ENCODE peak calls at places on chromosomes 6 and 20, in eight cellular contexts. J, U, O, Q, N, V, G and S are unnamed samples.

GRCh38 chr6:21325201-21325856 is 268.2 kb upstream of the SOX4 start:
- DNase-seq in Q (no peak), O (no peak), N (no peak), U (no peak), J (no peak), G (no peak), V (peak; percentile 59), S (no peak)

GRCh38 chr20:21125072-21125848 is 622 bp upstream of the KIZ start:
- DNase-seq in U (no peak), V (peak; percentile 62), Q (no peak), J (peak; percentile 47), O (peak; percentile 88), N (peak; percentile 67), G (no peak), S (no peak)

GRCh38 chr20:44154521-44155001 is 32.4 kb downstream of the JPH2 start:
- DNase-seq in Q (no peak), J (no peak), N (no peak), V (no peak), G (no peak), U (no peak), O (no peak), S (peak; percentile 40)

GRCh38 chr6:158415666-158416065 is 103.4 kb downstream of the TULP4 start:
- DNase-seq in Q (no peak), J (no peak), O (no peak), V (no peak), G (no peak), U (no peak), N (no peak), S (no peak)

GRCh38 chr6:81950877-81951276 is 198.4 kb upstream of the TENT5A start:
- DNase-seq in V (peak; percentile 78), G (no peak), J (no peak), O (no peak), U (no peak), N (no peak), Q (no peak), S (no peak)

GRCh38 chr6:26553264-26553738 is 15.1 kb downstream of the HMGN4 start:
- DNase-seq in V (peak; percentile 82), U (no peak), N (peak; percentile 67), G (no peak), Q (peak; percentile 50), O (peak; percentile 78), J (peak; percentile 65), S (no peak)

GRCh38 chr20:22339091-22339881 is 245.1 kb downstream of the FOXA2 start:
- DNase-seq in J (no peak), N (no peak), V (peak; percentile 95), G (no peak), O (peak; percentile 84), U (peak; percentile 17), Q (no peak), S (no peak)

GRCh38 chr6:157273756-157274088 is 49.6 kb downstream of the TMEM242 start:
- DNase-seq in N (peak; percentile 55), J (peak; percentile 35), O (peak; percentile 41), Q (no peak), U (no peak), G (peak; percentile 10), V (no peak), S (no peak)

GRCh38 chr6:12203001-12203400 is 87.2 kb upstream of the EDN1 start:
- DNase-seq in J (no peak), O (peak; percentile 87), N (no peak), U (peak; percentile 15), Q (no peak), V (no peak), G (no peak), S (no peak)

GRCh38 chr20:56422131-56422823 is 10.2 kb downstream of the CASS4 start:
- DNase-seq in U (no peak), J (no peak), O (peak; percentile 81), G (no peak), V (peak; percentile 92), Q (no peak), N (no peak), S (no peak)

GRCh38 chr20:5786930-5787826 is 37.0 kb downstream of the SHLD1 start:
- DNase-seq in U (no peak), O (no peak), J (peak; percentile 40), V (peak; percentile 23), Q (no peak), G (no peak), N (no peak), S (no peak)

GRCh38 chr20:19903168-19903676 is 113.9 kb upstream of the NAA20 start:
- DNase-seq in G (no peak), V (no peak), O (peak; percentile 86), J (peak; percentile 26), Q (no peak), N (no peak), U (no peak), S (no peak)

GRCh38 chr20:23167436-23167835 is 81.3 kb upstream of the CD93 start:
- DNase-seq in U (no peak), G (no peak), J (no peak), N (no peak), O (no peak), V (peak; percentile 29), Q (no peak), S (no peak)

GRCh38 chr6:21931641-21932335 is 338.2 kb downstream of the SOX4 start:
- DNase-seq in J (no peak), O (no peak), U (no peak), G (no peak), V (no peak), N (no peak), Q (no peak), S (no peak)

GRCh38 chr6:158142789-158143188 is 25.3 kb downstream of the SERAC1 start:
- DNase-seq in N (no peak), Q (no peak), O (peak; percentile 70), J (no peak), G (no peak), V (peak; percentile 96), U (no peak), S (no peak)

GRCh38 chr6:22141271-22141745 is 155.5 kb downstream of the PRL start:
- DNase-seq in Q (no peak), U (no peak), J (no peak), G (no peak), N (no peak), V (peak; percentile 90), O (peak; percentile 74), S (no peak)

GRCh38 chr6:2563635-2564034 is 187.1 kb downstream of the MYLK4 start:
- DNase-seq in N (no peak), U (no peak), J (no peak), O (peak; percentile 34), G (no peak), Q (no peak), V (peak; percentile 64), S (no peak)

GRCh38 chr6:89023591-89024441 is 56.7 kb upstream of the PNRC1 start:
- DNase-seq in G (no peak), N (no peak), J (peak; percentile 72), O (no peak), Q (no peak), U (no peak), V (no peak), S (no peak)

GRCh38 chr6:46733410-46733809 is 1.8 kb downstream of the PLA2G7 start:
- DNase-seq in N (no peak), Q (no peak), V (no peak), O (no peak), G (no peak), J (no peak), U (no peak), S (no peak)

GRCh38 chr6:148217051-148217450 is 125.6 kb upstream of the SASH1 start:
- DNase-seq in J (no peak), U (no peak), O (no peak), N (no peak), V (no peak), G (no peak), Q (no peak), S (no peak)

GRCh38 chr20:20363449-20364015 is 4.4 kb upstream of the INSM1 start:
- DNase-seq in J (no peak), N (no peak), V (no peak), G (no peak), O (no peak), Q (no peak), U (no peak), S (no peak)

GRCh38 chr6:5486214-5486613 is 224.9 kb downstream of the FARS2 start:
- DNase-seq in G (no peak), N (no peak), U (no peak), Q (no peak), V (no peak), J (no peak), O (no peak), S (no peak)

GRCh38 chr20:57124800-57125399 is 141.5 kb downstream of the BMP7 start:
- DNase-seq in N (no peak), J (no peak), V (peak; percentile 25), G (no peak), O (no peak), U (no peak), Q (no peak), S (no peak)

GRCh38 chr20:9215539-9215938 is 146.7 kb downstream of the PLCB4 start:
- DNase-seq in O (peak; percentile 41), V (peak; percentile 59), U (no peak), N (no peak), Q (no peak), J (no peak), G (no peak), S (no peak)

GRCh38 chr6:43657221-43657802 is 12.5 kb downstream of the RSPH9 start:
- DNase-seq in G (no peak), O (no peak), Q (no peak), U (no peak), V (no peak), J (no peak), N (no peak), S (no peak)
- H3K4me1 ChIP-seq in G (no peaks in the 10 kb centered on the region), O (no peaks in the 10 kb centered on the region), Q (no peaks in the 10 kb centered on the region), U (peaks cover 2% of the 10 kb centered on the region), V (no peaks in the 10 kb centered on the region), J (no peaks in the 10 kb centered on the region), N (no peaks in the 10 kb centered on the region), S (no peaks in the 10 kb centered on the region)

GRCh38 chr20:4685923-4686221 is 35.8 kb upstream of the PRND start:
- DNase-seq in N (no peak), U (no peak), O (no peak), G (no peak), Q (no peak), V (no peak), J (no peak), S (no peak)
- H3K4me1 ChIP-seq in N (no peaks in the 10 kb centered on the region), U (no peaks in the 10 kb centered on the region), O (peaks cover 56% of the 10 kb centered on the region), G (peaks cover 61% of the 10 kb centered on the region), Q (peaks cover 11% of the 10 kb centered on the region), V (peaks cover 57% of the 10 kb centered on the region), J (peaks cover 2% of the 10 kb centered on the region), S (peaks cover 7% of the 10 kb centered on the region)

DNA sequence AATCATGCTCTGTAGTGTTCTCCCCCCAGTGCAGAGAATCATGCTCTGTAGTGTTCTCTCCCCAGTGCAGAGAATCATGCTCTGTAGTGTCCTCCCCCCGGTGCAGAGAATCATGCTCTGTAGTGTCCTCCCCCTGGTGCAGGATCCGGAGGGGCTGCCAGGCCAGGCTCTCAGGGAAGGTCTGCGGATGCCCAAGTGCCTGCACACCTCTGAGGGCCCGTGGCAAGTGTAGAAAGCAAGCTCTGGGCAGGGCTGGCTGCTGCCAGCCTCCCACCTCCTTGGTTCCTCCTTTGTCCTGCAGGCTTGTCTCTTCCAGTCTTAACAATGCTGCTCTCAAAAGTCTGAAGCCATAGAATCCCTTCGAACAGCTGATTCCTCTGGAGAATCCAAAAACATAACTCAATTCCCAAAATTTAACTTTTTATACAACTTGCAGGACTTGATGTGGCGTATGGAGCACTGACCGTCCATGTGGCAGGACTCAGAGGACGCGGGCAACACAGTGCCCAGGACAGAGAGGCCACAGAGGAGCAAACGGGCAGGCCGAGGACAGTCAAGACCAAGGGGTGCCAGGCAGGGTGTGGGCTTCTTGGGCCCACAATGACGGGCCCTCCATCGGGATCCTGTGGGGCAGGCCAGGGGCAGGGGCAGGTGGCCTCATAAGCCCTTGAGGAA is 44.6 kb upstream of the BHLHE23 start:
- DNase-seq in Q (no peak), J (no peak), N (no peak), G (no peak), O (no peak), U (no peak), V (no peak), S (no peak)
- H3K4me1 ChIP-seq in Q (peaks cover 2% of the 10 kb centered on the region), J (no peaks in the 10 kb centered on the region), N (peaks cover 2% of the 10 kb centered on the region), G (peaks cover 3% of the 10 kb centered on the region), O (peaks cover 9% of the 10 kb centered on the region), U (no peaks in the 10 kb centered on the region), V (no peaks in the 10 kb centered on the region), S (no peaks in the 10 kb centered on the region)

GRCh38 chr6:33755070-33755869 is 8.6 kb upstream of the IP6K3 start:
- DNase-seq in J (no peak), V (no peak), O (no peak), Q (no peak), U (no peak), G (no peak), N (no peak), S (no peak)
- H3K4me1 ChIP-seq in J (no peaks in the 10 kb centered on the region), V (peaks cover 22% of the 10 kb centered on the region), O (peaks cover 36% of the 10 kb centered on the region), Q (no peaks in the 10 kb centered on the region), U (peaks cover 8% of the 10 kb centered on the region), G (peaks cover 35% of the 10 kb centered on the region), N (no peaks in the 10 kb centered on the region), S (no peaks in the 10 kb centered on the region)